ENCODE peak calls at places on chromosomes 1 and 21, in five cellular contexts. M, W, Z, N and K are unnamed samples.
A peak's percentile ranks its signal among the peaks of the same experiment; 100 is the strongest.

GRCh38 chr1:241229216-241229615 is 127.8 kb downstream of the RGS7 start:
- DNase-seq in M (no peak), W (no peak), Z (no peak), N (no peak), K (no peak)

GRCh38 chr1:10339815-10340214 is 59.0 kb upstream of the PGD start:
- DNase-seq in M (peak; percentile 5), W (no peak), Z (peak; percentile 72), N (peak; percentile 68), K (peak; percentile 19)

GRCh38 chr1:211326528-211327340 is at the start of gene TRAF5:
- DNase-seq in M (no peak), W (peak; percentile 53), Z (peak; percentile 72), N (peak; percentile 82), K (peak; percentile 35)

GRCh38 chr21:42262826-42263225 is 43.9 kb downstream of the ABCG1 start:
- DNase-seq in M (no peak), W (no peak), Z (no peak), N (peak; percentile 87), K (no peak)

GRCh38 chr1:15797614-15798390 is 9.6 kb downstream of the UQCRHL start:
- DNase-seq in M (no peak), W (no peak), Z (peak; percentile 40), N (no peak), K (no peak)

GRCh38 chr1:84174051-84174556 is 30.0 kb downstream of the PRKACB start:
- DNase-seq in M (peak; percentile 77), W (no peak), Z (peak; percentile 49), N (no peak), K (no peak)

GRCh38 chr1:160096491-160097116 is 1.8 kb downstream of the IGSF8 start:
- DNase-seq in M (peak; percentile 44), W (no peak), Z (peak; percentile 82), N (no peak), K (no peak)

GRCh38 chr1:47252369-47252768 is 20.3 kb upstream of the TAL1 start:
- DNase-seq in M (no peak), W (no peak), Z (no peak), N (no peak), K (no peak)

GRCh38 chr1:182601416-182601786 is 2.8 kb downstream of the RGS16 start:
- DNase-seq in M (no peak), W (peak; percentile 73), Z (peak; percentile 87), N (no peak), K (peak; percentile 61)
- TF ChIP-seq CTCF in M (peak; percentile 89), W (peak; percentile 93), Z (peak; percentile 63), N (peak; percentile 84), K (peak; percentile 88)

GRCh38 chr1:27405074-27405473 is 12.7 kb downstream of the GPR3 start:
- DNase-seq in M (no peak), W (no peak), Z (peak; percentile 56), N (peak; percentile 81), K (no peak)
- TF ChIP-seq CTCF in M (no peak), W (no peak), Z (no peak), N (peak; percentile 10), K (no peak)

DNA sequence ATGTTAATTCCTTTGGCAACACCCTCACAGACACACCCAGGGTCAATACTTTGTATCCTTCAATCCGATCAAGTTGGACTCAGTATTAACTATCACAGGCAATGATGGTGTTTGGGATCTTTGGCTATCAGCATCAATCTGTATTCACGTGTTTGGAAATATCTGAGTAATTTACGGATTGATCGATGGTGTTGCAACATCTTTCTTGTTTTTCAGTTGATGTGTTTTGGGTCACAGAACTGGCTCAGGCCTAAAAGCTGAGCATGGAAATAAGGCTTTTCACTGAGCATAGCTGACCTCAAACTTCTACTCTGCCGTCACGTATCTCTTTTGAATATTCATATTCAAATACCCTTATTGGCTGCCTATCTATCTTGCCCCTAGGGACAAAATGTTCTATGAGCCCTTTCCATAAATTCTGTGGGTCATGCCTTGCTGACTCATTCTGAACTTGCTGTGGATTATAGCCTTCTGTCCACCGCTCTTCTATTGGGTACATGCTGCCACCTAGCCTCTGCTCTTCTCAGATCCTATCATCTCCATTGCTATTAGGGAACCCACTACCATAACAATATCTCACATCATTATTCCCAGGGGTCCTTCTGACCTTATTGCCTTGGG is 156.0 kb downstream of the PDE4B start:
- DNase-seq in M (no peak), W (no peak), Z (peak; percentile 78), N (no peak), K (no peak)
- TF ChIP-seq CTCF in M (no peak), W (no peak), Z (peak; percentile 32), N (no peak), K (no peak)

GRCh38 chr1:77824694-77825355 is 45.4 kb downstream of the MIGA1 start:
- DNase-seq in M (no peak), W (no peak), Z (no peak), N (no peak), K (no peak)

GRCh38 chr1:77828098-77828497 is 48.6 kb downstream of the MIGA1 start:
- DNase-seq in M (no peak), W (no peak), Z (no peak), N (no peak), K (no peak)

GRCh38 chr1:77829851-77830250 is 50.4 kb downstream of the MIGA1 start:
- DNase-seq in M (no peak), W (no peak), Z (no peak), N (no peak), K (no peak)

GRCh38 chr1:77824083-77824482 is 44.6 kb downstream of the MIGA1 start:
- DNase-seq in M (peak; percentile 40), W (no peak), Z (peak; percentile 79), N (no peak), K (no peak)

GRCh38 chr1:77825356-77825709 is 45.9 kb downstream of the MIGA1 start:
- DNase-seq in M (peak; percentile 96), W (no peak), Z (peak; percentile 77), N (no peak), K (no peak)
- TF ChIP-seq CTCF in M (peak; percentile 86), W (no peak), Z (no peak), N (peak; percentile 56), K (peak; percentile 38)

GRCh38 chr1:207981976-207982375 is 71.1 kb upstream of the CD34 start:
- DNase-seq in M (no peak), W (no peak), Z (no peak), N (no peak), K (no peak)
- TF ChIP-seq CTCF in M (peak; percentile 58), W (no peak), Z (peak; percentile 36), N (peak; percentile 45), K (peak; percentile 57)

GRCh38 chr1:205525495-205526285 is 21.2 kb downstream of the CDK18 start:
- DNase-seq in M (no peak), W (no peak), Z (no peak), N (no peak), K (no peak)

GRCh38 chr1:205527931-205528330 is 23.5 kb downstream of the CDK18 start:
- DNase-seq in M (no peak), W (no peak), Z (no peak), N (no peak), K (no peak)

GRCh38 chr1:205528446-205528886 is 24.0 kb downstream of the CDK18 start:
- DNase-seq in M (no peak), W (no peak), Z (peak; percentile 44), N (no peak), K (no peak)

GRCh38 chr1:205524794-205525101 is 20.3 kb downstream of the CDK18 start:
- DNase-seq in M (no peak), W (no peak), Z (no peak), N (no peak), K (no peak)

DNA sequence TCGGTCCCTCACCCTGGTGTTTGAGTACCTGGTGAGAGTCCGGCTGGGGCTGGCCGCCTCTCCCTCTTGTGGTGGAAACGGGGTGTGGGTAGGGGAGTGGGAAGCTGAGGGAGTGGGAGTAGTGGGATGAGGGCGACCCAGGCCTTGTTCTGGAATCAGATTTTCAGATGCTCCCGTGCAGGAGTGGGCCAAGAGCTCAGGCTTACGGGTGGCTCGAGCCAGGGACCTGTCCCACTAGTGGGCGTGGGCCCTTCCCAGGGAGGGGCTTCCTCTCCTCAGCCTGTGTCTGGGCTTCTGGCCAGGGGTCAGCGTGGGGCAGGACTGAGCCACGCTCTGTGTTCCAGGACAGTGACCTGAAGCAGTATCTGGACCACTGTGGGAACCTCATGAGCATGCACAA is 22.0 kb downstream of the CDK18 start:
- DNase-seq in M (no peak), W (no peak), Z (no peak), N (no peak), K (no peak)
- TF ChIP-seq CTCF in M (no peak), W (no peak), Z (no peak), N (no peak), K (no peak)

GRCh38 chr1:41804176-41804575 is 114.5 kb downstream of the HIVEP3 start:
- DNase-seq in M (no peak), W (peak; percentile 19), Z (no peak), N (no peak), K (no peak)
- TF ChIP-seq CTCF in M (no peak), W (no peak), Z (no peak), N (no peak), K (no peak)

GRCh38 chr21:45357436-45358260 is 47.3 kb upstream of the COL18A1 start:
- DNase-seq in M (no peak), W (no peak), Z (peak; percentile 76), N (peak; percentile 81), K (no peak)
- TF ChIP-seq CTCF in M (peak; percentile 17), W (no peak), Z (peak; percentile 9), N (peak; percentile 26), K (peak; percentile 24)

GRCh38 chr1:18326171-18326950 is 154.4 kb upstream of the KLHDC7A start:
- DNase-seq in M (no peak), W (no peak), Z (no peak), N (no peak), K (no peak)

GRCh38 chr1:18323259-18323658 is 157.5 kb upstream of the KLHDC7A start:
- DNase-seq in M (no peak), W (no peak), Z (no peak), N (no peak), K (no peak)

GRCh38 chr1:18322353-18323032 is 158.2 kb upstream of the KLHDC7A start:
- DNase-seq in M (no peak), W (no peak), Z (no peak), N (no peak), K (no peak)

GRCh38 chr1:18325151-18325550 is 155.6 kb upstream of the KLHDC7A start:
- DNase-seq in M (no peak), W (no peak), Z (no peak), N (no peak), K (no peak)

DNA sequence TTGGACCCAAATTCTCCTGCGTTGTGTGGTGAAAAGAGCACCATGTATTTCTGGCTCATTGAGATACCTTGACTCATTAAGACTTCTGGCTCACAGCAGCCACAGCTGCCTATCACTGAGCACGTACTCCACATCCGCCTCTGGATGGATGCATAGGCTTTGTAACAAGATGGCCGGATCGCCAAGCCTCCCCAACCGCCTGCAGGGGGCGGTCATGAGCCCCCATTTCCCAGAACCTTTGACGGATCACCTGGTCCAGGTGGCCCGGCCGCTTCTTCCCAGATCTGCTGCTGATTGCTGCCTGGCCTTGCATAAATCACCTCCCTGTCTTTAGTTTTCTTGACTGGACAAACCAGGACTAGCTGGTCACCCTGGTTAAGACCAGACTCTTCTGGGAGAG is 156.5 kb upstream of the KLHDC7A start:
- DNase-seq in M (no peak), W (no peak), Z (no peak), N (no peak), K (no peak)
- TF ChIP-seq CTCF in M (no peak), W (no peak), Z (no peak), N (no peak), K (peak; percentile 41)